ENCODE peak calls at places on chromosomes 7 and 10, in five cellular contexts. M is K562, K is HepG2, H is GM12878, J is IMR-90. Z is an unnamed sample.

GRCh38 chr10:33722067-33722466 is 387.6 kb upstream of the NRP1 start:
- DNase-seq in M (no peak), K (no peak), H (no peak), J (peak), Z (no peak)

GRCh38 chr10:112966191-112966855 is 16.3 kb downstream of the TCF7L2 start:
- DNase-seq in M (no peak), K (no peak), H (no peak), J (no peak), Z (no peak)

GRCh38 chr7:129343099-129343700 is 91.0 kb upstream of the STRIP2 start:
- DNase-seq in M (peak), K (peak), H (no peak), J (peak), Z (peak)

GRCh38 chr7:725223-726005 is 1.1 kb upstream of the DNAAF5 start:
- DNase-seq in M (no peak), K (no peak), H (no peak), J (peak), Z (no peak)

GRCh38 chr10:12656518-12657142 is 307.3 kb downstream of the CAMK1D start:
- DNase-seq in M (peak), K (peak), H (no peak), J (peak), Z (peak)

GRCh38 chr10:384538-385305 is 249.5 kb downstream of the ZMYND11 start:
- DNase-seq in M (no peak), K (no peak), H (no peak), J (no peak), Z (no peak)

GRCh38 chr10:21315321-21316220 is 209.9 kb downstream of the SKIDA1 start:
- DNase-seq in M (no peak), K (peak), H (no peak), J (peak), Z (peak)

GRCh38 chr10:101889256-101890210 is 45.9 kb upstream of the KCNIP2 start:
- DNase-seq in M (no peak), K (peak), H (peak), J (peak), Z (peak)

GRCh38 chr10:91856637-91857036 is 52.6 kb downstream of the FGFBP3 start:
- DNase-seq in M (no peak), K (peak), H (no peak), J (no peak), Z (no peak)

GRCh38 chr10:93074597-93075368 is 1.1 kb downstream of the CYP26A1 start:
- DNase-seq in M (no peak), K (no peak), H (no peak), J (no peak), Z (peak)

GRCh38 chr10:103019426-103019825 is 101.3 kb downstream of the CNNM2 start:
- DNase-seq in M (no peak), K (no peak), H (no peak), J (no peak), Z (no peak)

GRCh38 chr7:50412958-50413357 is 37.2 kb downstream of the FIGNL1 start:
- DNase-seq in M (no peak), K (no peak), H (no peak), J (no peak), Z (no peak)

GRCh38 chr7:79988642-79989041 is 146.0 kb upstream of the GNAI1 start:
- DNase-seq in M (no peak), K (no peak), H (no peak), J (peak), Z (no peak)

GRCh38 chr7:5629941-5630340 is 151.5 kb downstream of the RNF216 start:
- DNase-seq in M (no peak), K (no peak), H (no peak), J (peak), Z (peak)

GRCh38 chr7:75033064-75033463 is 40.5 kb downstream of the RCC1L start:
- DNase-seq in M (peak), K (peak), H (no peak), J (no peak), Z (peak)

GRCh38 chr7:117098457-117098856 is 145.2 kb downstream of the ST7 start:
- DNase-seq in M (no peak), K (no peak), H (no peak), J (peak), Z (no peak)

GRCh38 chr10:6044060-6044459 is 18.1 kb downstream of the IL2RA start:
- DNase-seq in M (no peak), K (no peak), H (no peak), J (no peak), Z (no peak)

GRCh38 chr7:44257618-44258422 is 57.0 kb downstream of the YKT6 start:
- DNase-seq in M (peak), K (peak), H (peak), J (peak), Z (peak)

GRCh38 chr10:21517983-21518628 is 7.4 kb downstream of the SKIDA1 start:
- DNase-seq in M (no peak), K (no peak), H (no peak), J (peak), Z (no peak)

GRCh38 chr7:104933022-104933421 is 81.0 kb upstream of the KMT2E start:
- DNase-seq in M (no peak), K (no peak), H (no peak), J (no peak), Z (no peak)

GRCh38 chr7:122886357-122887081 is at the start of gene CADPS2:
- DNase-seq in M (peak), K (peak), H (no peak), J (peak), Z (peak)

GRCh38 chr7:28151965-28152364 is 28.6 kb downstream of the JAZF1 start:
- DNase-seq in M (no peak), K (no peak), H (peak), J (peak), Z (no peak)

GRCh38 chr10:89086801-89087513 is 96.4 kb downstream of the FAS start:
- DNase-seq in M (no peak), K (no peak), H (no peak), J (peak), Z (no peak)

GRCh38 chr7:20219446-20220292 is 2.5 kb upstream of the MACC1 start:
- DNase-seq in M (peak), K (peak), H (peak), J (peak), Z (no peak)

GRCh38 chr7:92837214-92837749 is 909 bp upstream of the CDK6 start:
- DNase-seq in M (no peak), K (peak), H (no peak), J (peak), Z (peak)

GRCh38 chr10:125781374-125781773 is 5.8 kb upstream of the MMP21 start:
- DNase-seq in M (no peak), K (no peak), H (no peak), J (no peak), Z (no peak)

GRCh38 chr7:91656486-91657237 is 223.8 kb downstream of the MTERF1 start:
- DNase-seq in M (no peak), K (no peak), H (no peak), J (no peak), Z (no peak)

GRCh38 chr10:54905793-54906192 is 104.8 kb upstream of the PCDH15 start:
- DNase-seq in M (no peak), K (no peak), H (no peak), J (no peak), Z (no peak)

GRCh38 chr10:33412261-33413092 is 78.0 kb upstream of the NRP1 start:
- DNase-seq in M (no peak), K (no peak), H (no peak), J (peak), Z (no peak)

GRCh38 chr10:5645944-5646617 is 20.3 kb downstream of the ASB13 start:
- DNase-seq in M (no peak), K (no peak), H (no peak), J (no peak), Z (no peak)

GRCh38 chr7:114931656-114932011 is 9.7 kb downstream of the MDFIC start:
- DNase-seq in M (no peak), K (no peak), H (no peak), J (no peak), Z (no peak)

GRCh38 chr10:11875499-11876281 is 52.5 kb downstream of the PROSER2 start:
- DNase-seq in M (peak), K (peak), H (no peak), J (peak), Z (no peak)

GRCh38 chr10:102670065-102670400 is 25.8 kb downstream of the TRIM8 start:
- DNase-seq in M (no peak), K (no peak), H (no peak), J (no peak), Z (no peak)

GRCh38 chr10:122206471-122207065 is 64.5 kb upstream of the BTBD16 start:
- DNase-seq in M (no peak), K (no peak), H (no peak), J (peak), Z (no peak)

GRCh38 chr7:41938371-41938770 is 235.5 kb upstream of the INHBA start:
- DNase-seq in M (no peak), K (no peak), H (no peak), J (no peak), Z (no peak)

GRCh38 chr7:22200238-22200637 is 156.7 kb downstream of the RAPGEF5 start:
- DNase-seq in M (no peak), K (no peak), H (no peak), J (no peak), Z (no peak)

GRCh38 chr7:94100723-94101345 is 96.7 kb upstream of the BET1 start:
- DNase-seq in M (no peak), K (no peak), H (no peak), J (no peak), Z (no peak)

GRCh38 chr10:31819393-31819820 is 109.2 kb downstream of the ARHGAP12 start:
- DNase-seq in M (no peak), K (no peak), H (no peak), J (no peak), Z (no peak)

GRCh38 chr10:35855155-35855947 is 213.3 kb upstream of the FZD8 start:
- DNase-seq in M (no peak), K (no peak), H (no peak), J (no peak), Z (no peak)
- H2AFZ ChIP-seq in M (no peak), K (no peak), H (no peak), J (no peak), Z (no peak)

DNA sequence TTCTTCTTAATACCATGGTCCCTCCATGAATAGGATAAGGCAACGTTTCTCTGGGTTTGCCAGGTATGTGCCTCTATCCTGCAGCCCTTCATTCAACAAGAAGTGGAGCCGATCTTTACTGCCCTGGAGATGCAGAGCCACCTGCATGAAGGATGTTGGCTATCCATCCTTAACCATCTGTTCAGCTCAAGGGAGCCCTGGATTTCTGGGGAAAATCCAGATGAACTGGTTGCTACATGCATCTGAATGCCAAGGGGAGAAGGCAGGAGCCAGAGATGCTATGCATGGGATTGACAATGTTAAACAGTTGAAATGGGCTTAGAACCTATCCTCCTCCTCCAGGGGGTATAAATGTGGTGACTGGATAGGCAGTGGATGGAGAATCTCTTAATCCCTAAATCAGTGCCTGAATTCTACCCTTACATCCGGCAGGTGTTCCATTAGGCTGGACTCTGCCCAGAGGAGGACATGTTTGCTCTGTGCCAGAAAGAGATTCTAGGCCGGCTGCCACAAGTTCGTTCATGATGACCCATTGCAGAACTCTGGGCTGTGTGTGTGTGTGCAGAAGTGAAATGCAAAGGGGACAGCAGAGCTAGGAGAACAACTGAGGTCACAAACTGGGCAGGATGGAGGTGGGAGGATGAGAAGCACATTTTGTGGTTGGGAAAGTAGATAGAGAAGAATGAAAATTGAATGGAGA is 15.6 kb downstream of the CPED1 start:
- DNase-seq in M (no peak), K (no peak), H (no peak), J (no peak), Z (no peak)
- TF ChIP-seq SMC3 in M (no peak), K (no peak), H (no peak), J (no peak), Z (no peak)

DNA sequence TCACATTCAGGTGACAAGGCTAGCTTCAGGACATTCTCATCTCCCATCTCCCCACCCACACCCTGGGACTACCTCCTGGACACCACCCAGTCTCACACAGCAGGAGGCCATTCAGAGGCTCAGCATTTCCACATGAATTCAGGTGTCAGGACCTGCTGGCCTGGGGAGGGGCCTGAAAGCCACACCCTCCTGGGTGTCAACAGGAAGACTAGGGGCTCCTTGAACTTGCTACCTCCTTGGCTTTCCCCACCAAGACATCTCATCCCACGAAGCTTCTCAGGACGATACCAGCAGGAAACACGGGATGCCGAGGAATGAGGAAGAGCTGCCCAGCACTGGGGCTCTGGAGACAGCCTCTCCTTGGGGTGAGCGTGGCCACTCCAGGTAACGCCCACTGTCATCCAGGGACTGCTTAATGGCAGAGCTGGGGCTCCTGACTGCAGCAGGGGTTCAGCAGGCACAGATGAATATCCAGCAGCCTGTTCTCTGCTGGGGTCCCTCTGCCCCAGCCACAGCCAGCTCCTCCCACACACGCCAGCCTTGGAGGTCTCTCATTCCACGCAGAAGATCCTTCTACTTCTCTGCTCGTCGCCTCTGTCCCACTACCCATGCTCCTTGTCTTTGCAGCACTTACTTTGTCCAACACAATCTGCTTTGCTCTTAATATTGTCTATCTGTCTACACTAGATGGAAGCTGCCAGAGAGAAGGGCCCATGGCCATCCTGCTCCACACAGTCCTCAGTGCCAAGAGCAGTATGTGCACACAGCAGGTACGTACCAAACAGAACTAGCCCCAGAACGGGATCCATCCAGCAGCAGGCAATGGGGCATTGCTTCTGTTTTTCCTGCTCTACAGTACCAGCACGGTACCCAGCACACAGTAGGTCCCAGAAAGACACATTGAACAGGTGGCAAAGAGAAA is 88.7 kb downstream of the FAM53B start:
- DNase-seq in M (no peak), K (no peak), H (no peak), J (no peak), Z (no peak)
- H3K27ac ChIP-seq in M (no peak), K (no peak), H (no peak), J (no peak), Z (no peak)

DNA sequence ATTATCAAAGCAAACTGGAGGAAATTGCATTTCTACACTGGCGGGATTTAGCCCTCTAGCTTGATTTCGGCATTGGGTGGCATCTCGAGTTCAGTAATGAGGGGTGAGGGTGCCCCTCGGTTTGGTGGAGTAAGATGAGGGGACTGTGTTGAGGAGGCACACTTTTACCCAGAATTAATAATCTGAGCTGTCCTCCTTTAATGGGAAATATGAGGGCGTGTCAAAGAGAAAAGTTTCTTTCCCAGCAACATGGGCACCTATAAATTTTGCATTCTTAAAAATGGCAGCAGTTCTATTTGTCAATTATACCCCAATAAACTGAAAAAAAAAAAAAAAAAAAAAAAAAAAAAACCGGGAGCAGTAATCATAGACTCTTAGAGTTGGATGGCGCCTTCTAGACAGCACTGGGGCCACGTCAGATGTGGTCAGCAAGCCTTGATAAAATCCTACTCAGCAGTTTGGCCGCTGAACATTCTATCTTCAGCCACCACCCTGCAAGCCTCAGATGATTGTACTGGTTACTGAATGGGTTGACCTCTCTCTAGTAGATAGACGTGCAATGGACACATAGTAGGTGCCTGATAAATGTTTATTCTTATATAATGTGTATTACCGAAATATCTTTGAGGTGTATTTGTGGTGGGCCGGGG is 931 bp downstream of the PAPSS2 start:
- DNase-seq in M (no peak), K (no peak), H (no peak), J (peak), Z (no peak)
- H2AFZ ChIP-seq in M (no peak), K (no peak), H (peak), J (peak), Z (peak)

DNA sequence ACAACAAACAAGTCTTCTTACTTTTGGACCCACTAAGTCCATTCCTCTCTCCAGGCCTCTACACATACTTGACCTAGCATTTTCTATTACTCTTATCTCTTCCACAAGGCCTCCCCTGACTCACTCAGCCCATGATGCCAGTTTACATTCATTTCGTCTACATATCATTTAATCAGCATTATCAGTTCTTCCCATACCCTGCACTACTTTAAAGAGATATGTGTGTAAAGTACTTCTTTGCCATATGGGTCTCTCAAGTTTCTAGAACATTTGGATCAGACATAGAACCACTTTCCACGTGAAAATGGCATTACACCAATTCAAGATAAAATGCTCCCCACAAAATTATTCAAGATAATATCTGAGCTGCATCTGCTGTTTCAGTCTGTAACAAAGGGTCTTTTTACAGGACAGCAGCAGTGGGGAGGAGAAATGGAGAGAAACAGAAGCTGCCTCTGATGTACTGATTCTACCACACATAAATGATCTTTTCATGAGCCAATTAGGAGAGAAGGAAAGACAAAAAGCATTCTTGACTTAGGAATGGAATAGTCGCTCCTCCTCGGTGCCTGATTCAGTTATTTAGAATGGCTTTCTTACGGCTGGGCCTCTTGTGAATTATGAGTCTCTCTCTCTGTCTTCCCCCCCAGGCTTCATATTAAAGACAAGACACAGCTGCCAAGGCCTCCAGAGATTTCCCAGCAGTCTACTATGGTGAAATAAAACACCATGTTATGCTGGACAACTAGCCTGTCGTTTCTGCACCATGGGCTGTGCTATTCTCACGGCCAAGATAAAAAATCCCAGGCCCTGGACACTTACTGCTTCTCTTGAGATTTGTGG is 46.9 kb upstream of the SEPTIN7 start:
- DNase-seq in M (no peak), K (no peak), H (no peak), J (peak), Z (no peak)
- TF ChIP-seq SMC3 in M (no peak), K (no peak), H (no peak), J (no peak), Z (no peak)

DNA sequence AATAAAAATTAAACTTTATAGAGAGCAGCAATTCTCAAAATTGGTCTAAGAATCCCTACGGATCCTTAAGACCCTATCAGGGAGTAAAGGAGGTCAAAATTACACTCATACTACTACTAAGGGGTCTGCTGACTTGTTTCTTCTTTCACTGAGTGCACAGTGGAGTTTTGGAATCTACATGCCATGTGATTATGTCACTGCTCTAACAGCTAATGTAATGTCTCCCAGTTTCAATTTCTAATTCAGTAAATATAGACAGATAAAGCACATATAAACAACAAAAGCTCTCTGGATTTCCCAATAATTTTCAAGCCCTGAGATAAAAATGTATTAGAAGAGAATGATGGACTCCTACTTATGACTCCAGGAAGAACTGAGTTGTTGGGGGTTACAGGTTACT is 74.6 kb downstream of the WAPL start:
- DNase-seq in M (no peak), K (no peak), H (no peak), J (peak), Z (no peak)
- H3K27ac ChIP-seq in M (no peak), K (no peak), H (no peak), J (no peak), Z (no peak)

GRCh38 chr7:2886900-2887299 is 42.8 kb upstream of the GNA12 start:
- DNase-seq in M (peak), K (peak), H (no peak), J (peak), Z (peak)

GRCh38 chr7:2883101-2883500 is 39.0 kb upstream of the GNA12 start:
- DNase-seq in M (no peak), K (no peak), H (no peak), J (no peak), Z (no peak)

GRCh38 chr7:2884161-2884560 is 40.1 kb upstream of the GNA12 start:
- DNase-seq in M (no peak), K (no peak), H (no peak), J (no peak), Z (no peak)

GRCh38 chr7:2887816-2888215 is 43.7 kb upstream of the GNA12 start:
- DNase-seq in M (no peak), K (no peak), H (no peak), J (no peak), Z (no peak)

GRCh38 chr7:2886391-2886790 is 42.3 kb upstream of the GNA12 start:
- DNase-seq in M (no peak), K (no peak), H (no peak), J (no peak), Z (no peak)
- H2AFZ ChIP-seq in M (no peak), K (no peak), H (no peak), J (no peak), Z (no peak)

Z was measured in SK-N-SH.